ENCODE peak calls at places on chromosomes 2 and 18, in six cellular contexts. One of them, this sample, is unnamed.

GRCh38 chr2:154886316-154886715 is 187.8 kb downstream of the KCNJ3 start:
- DNase-seq in GM23338: no peak
- DNase-seq in T-helper 1 cell: no peak
- DNase-seq in ACHN: no peak
- DNase-seq in epithelial cell of esophagus: no peak
- DNase-seq in iPS-NIHi11: no peak
- DNase-seq in this sample: no peak

GRCh38 chr2:197088694-197089093 is 162.2 kb upstream of the PGAP1 start:
- DNase-seq in GM23338: peak; percentile 24
- DNase-seq in T-helper 1 cell: no peak
- DNase-seq in ACHN: no peak
- DNase-seq in epithelial cell of esophagus: no peak
- DNase-seq in iPS-NIHi11: no peak
- DNase-seq in this sample: no peak

GRCh38 chr2:120373424-120373823 is 27.5 kb downstream of the INHBB start:
- DNase-seq in GM23338: peak; percentile 84
- DNase-seq in T-helper 1 cell: no peak
- DNase-seq in ACHN: no peak
- DNase-seq in epithelial cell of esophagus: no peak
- DNase-seq in iPS-NIHi11: peak; percentile 86
- DNase-seq in this sample: no peak

GRCh38 chr2:128473175-128474013 is 154.7 kb upstream of the HS6ST1 start:
- DNase-seq in GM23338: peak; percentile 38
- DNase-seq in T-helper 1 cell: no peak
- DNase-seq in ACHN: no peak
- DNase-seq in epithelial cell of esophagus: no peak
- DNase-seq in iPS-NIHi11: no peak
- DNase-seq in this sample: no peak

GRCh38 chr2:72034353-72035095 is 113.1 kb downstream of the CYP26B1 start:
- DNase-seq in GM23338: no peak
- DNase-seq in T-helper 1 cell: no peak
- DNase-seq in ACHN: no peak
- DNase-seq in epithelial cell of esophagus: no peak
- DNase-seq in iPS-NIHi11: no peak
- DNase-seq in this sample: no peak

GRCh38 chr2:230779141-230779523 is 66.5 kb downstream of the CAB39 start:
- DNase-seq in GM23338: no peak
- DNase-seq in T-helper 1 cell: no peak
- DNase-seq in ACHN: no peak
- DNase-seq in epithelial cell of esophagus: no peak
- DNase-seq in iPS-NIHi11: no peak
- DNase-seq in this sample: peak; percentile 26

GRCh38 chr2:226953206-226953605 is 117.4 kb downstream of the RHBDD1 start:
- DNase-seq in GM23338: no peak
- DNase-seq in T-helper 1 cell: no peak
- DNase-seq in ACHN: no peak
- DNase-seq in epithelial cell of esophagus: no peak
- DNase-seq in iPS-NIHi11: no peak
- DNase-seq in this sample: no peak

GRCh38 chr2:197954328-197954727 is 149.9 kb downstream of the PLCL1 start:
- DNase-seq in GM23338: no peak
- DNase-seq in T-helper 1 cell: no peak
- DNase-seq in ACHN: no peak
- DNase-seq in epithelial cell of esophagus: no peak
- DNase-seq in iPS-NIHi11: no peak
- DNase-seq in this sample: no peak

GRCh38 chr18:66792466-66792865 is 188.6 kb upstream of the CDH19 start:
- DNase-seq in GM23338: no peak
- DNase-seq in T-helper 1 cell: no peak
- DNase-seq in ACHN: no peak
- DNase-seq in epithelial cell of esophagus: peak; percentile 70
- DNase-seq in iPS-NIHi11: no peak
- DNase-seq in this sample: no peak

GRCh38 chr2:219163156-219163555 is 2.5 kb upstream of the NHEJ1 start:
- DNase-seq in GM23338: no peak
- DNase-seq in T-helper 1 cell: no peak
- DNase-seq in ACHN: no peak
- DNase-seq in epithelial cell of esophagus: no peak
- DNase-seq in iPS-NIHi11: no peak
- DNase-seq in this sample: no peak

GRCh38 chr2:23788100-23788499 is 138.8 kb downstream of the ATAD2B start:
- DNase-seq in GM23338: no peak
- DNase-seq in T-helper 1 cell: no peak
- DNase-seq in ACHN: no peak
- DNase-seq in epithelial cell of esophagus: no peak
- DNase-seq in iPS-NIHi11: no peak
- DNase-seq in this sample: no peak

GRCh38 chr2:196995757-196996314 is 69.3 kb upstream of the PGAP1 start:
- DNase-seq in GM23338: no peak
- DNase-seq in T-helper 1 cell: no peak
- DNase-seq in ACHN: no peak
- DNase-seq in epithelial cell of esophagus: no peak
- DNase-seq in iPS-NIHi11: no peak
- DNase-seq in this sample: no peak